ENCODE peak calls at places on chromosomes 11 and 22, in four cellular contexts. One of them, this sample, is unnamed.

GRCh38 chr11:134131628-134132244 is 62.9 kb downstream of the JAM3 start:
- DNase-seq in H1: no peak
- DNase-seq in K562: no peak
- DNase-seq in HepG2: no peak
- DNase-seq in this sample: no peak

GRCh38 chr11:95108671-95109551 is 19.3 kb downstream of the ENDOD1 start:
- DNase-seq in H1: no peak
- DNase-seq in K562: peak; percentile 70
- DNase-seq in HepG2: no peak
- DNase-seq in this sample: no peak

GRCh38 chr11:77147668-77148321 is 19.7 kb downstream of the MYO7A start:
- DNase-seq in H1: peak; percentile 79
- DNase-seq in K562: peak; percentile 93
- DNase-seq in HepG2: no peak
- DNase-seq in this sample: no peak

GRCh38 chr11:66002648-66003225 is 434 bp downstream of the BANF1 start:
- DNase-seq in H1: no peak
- DNase-seq in K562: peak; percentile 93
- DNase-seq in HepG2: peak; percentile 45
- DNase-seq in this sample: no peak

GRCh38 chr22:49548356-49549202 is 279.1 kb downstream of the BRD1 start:
- DNase-seq in H1: peak; percentile 76
- DNase-seq in K562: no peak
- DNase-seq in HepG2: peak; percentile 31
- DNase-seq in this sample: no peak

GRCh38 chr11:6843670-6844069 is 1.8 kb upstream of the OR10A5 start:
- DNase-seq in H1: no peak
- DNase-seq in K562: no peak
- DNase-seq in HepG2: no peak
- DNase-seq in this sample: no peak

GRCh38 chr22:31088233-31088986 is 7.3 kb downstream of the SMTN start:
- DNase-seq in H1: no peak
- DNase-seq in K562: no peak
- DNase-seq in HepG2: no peak
- DNase-seq in this sample: no peak

GRCh38 chr22:29080061-29080975 is 7.5 kb downstream of the KREMEN1 start:
- DNase-seq in H1: no peak
- DNase-seq in K562: no peak
- DNase-seq in HepG2: no peak
- DNase-seq in this sample: no peak

GRCh38 chr11:125404136-125404810 is 91.8 kb downstream of the FEZ1 start:
- DNase-seq in H1: peak; percentile 68
- DNase-seq in K562: no peak
- DNase-seq in HepG2: no peak
- DNase-seq in this sample: no peak

GRCh38 chr11:23729088-23729487 is 767.8 kb upstream of the LUZP2 start:
- DNase-seq in H1: no peak
- DNase-seq in K562: no peak
- DNase-seq in HepG2: no peak
- DNase-seq in this sample: no peak

GRCh38 chr11:123216249-123216648 is 21.2 kb upstream of the CLMP start:
- DNase-seq in H1: no peak
- DNase-seq in K562: no peak
- DNase-seq in HepG2: no peak
- DNase-seq in this sample: no peak

GRCh38 chr11:64266339-64266738 is 15.0 kb downstream of the PLCB3 start:
- DNase-seq in H1: no peak
- DNase-seq in K562: no peak
- DNase-seq in HepG2: no peak
- DNase-seq in this sample: no peak

GRCh38 chr11:16605971-16606783 is 132.3 kb upstream of the C11orf58 start:
- DNase-seq in H1: peak; percentile 93
- DNase-seq in K562: peak; percentile 76
- DNase-seq in HepG2: peak; percentile 75
- DNase-seq in this sample: peak; percentile 21

GRCh38 chr22:19223617-19224016 is 45.1 kb upstream of the SLC25A1 start:
- DNase-seq in H1: no peak
- DNase-seq in K562: no peak
- DNase-seq in HepG2: no peak
- DNase-seq in this sample: no peak

GRCh38 chr22:36569999-36570398 is 41.0 kb upstream of the EIF3D start:
- DNase-seq in H1: peak; percentile 79
- DNase-seq in K562: peak; percentile 15
- DNase-seq in HepG2: peak; percentile 18
- DNase-seq in this sample: no peak

GRCh38 chr11:68127791-68128681 is 6.8 kb upstream of the CHKA start:
- DNase-seq in H1: peak; percentile 96
- DNase-seq in K562: peak; percentile 95
- DNase-seq in HepG2: peak; percentile 90
- DNase-seq in this sample: no peak

GRCh38 chr11:86706341-86707131 is 34.1 kb upstream of the ME3 start:
- DNase-seq in H1: no peak
- DNase-seq in K562: no peak
- DNase-seq in HepG2: peak; percentile 77
- DNase-seq in this sample: no peak

GRCh38 chr22:48663297-48663696 is 1164.4 kb downstream of the BRD1 start:
- DNase-seq in H1: no peak
- DNase-seq in K562: peak; percentile 55
- DNase-seq in HepG2: peak; percentile 44
- DNase-seq in this sample: no peak

GRCh38 chr11:3178349-3178748 is 13.2 kb upstream of the OSBPL5 start:
- DNase-seq in H1: no peak
- DNase-seq in K562: no peak
- DNase-seq in HepG2: no peak
- DNase-seq in this sample: no peak

GRCh38 chr11:56271092-56271491 is 2.9 kb upstream of the OR5T1 start:
- DNase-seq in H1: no peak
- DNase-seq in K562: no peak
- DNase-seq in HepG2: no peak
- DNase-seq in this sample: no peak

GRCh38 chr11:62370743-62371440 is 33.6 kb downstream of the ASRGL1 start:
- DNase-seq in H1: no peak
- DNase-seq in K562: no peak
- DNase-seq in HepG2: no peak
- DNase-seq in this sample: no peak

GRCh38 chr11:78339945-78340344 is 77.7 kb downstream of the GAB2 start:
- DNase-seq in H1: no peak
- DNase-seq in K562: no peak
- DNase-seq in HepG2: no peak
- DNase-seq in this sample: no peak

GRCh38 chr22:43110444-43110926 is at the start of gene BIK:
- DNase-seq in H1: no peak
- DNase-seq in K562: peak; percentile 71
- DNase-seq in HepG2: peak; percentile 51
- DNase-seq in this sample: no peak

GRCh38 chr22:43109511-43109910 is 1.0 kb upstream of the BIK start:
- DNase-seq in H1: no peak
- DNase-seq in K562: no peak
- DNase-seq in HepG2: no peak
- DNase-seq in this sample: no peak

GRCh38 chr22:43109921-43110443 is 568 bp upstream of the BIK start:
- DNase-seq in H1: peak; percentile 70
- DNase-seq in K562: peak; percentile 25
- DNase-seq in HepG2: no peak
- DNase-seq in this sample: no peak

GRCh38 chr22:43113516-43114251 is 3.1 kb downstream of the BIK start:
- DNase-seq in H1: no peak
- DNase-seq in K562: no peak
- DNase-seq in HepG2: peak; percentile 24
- DNase-seq in this sample: no peak

DNA sequence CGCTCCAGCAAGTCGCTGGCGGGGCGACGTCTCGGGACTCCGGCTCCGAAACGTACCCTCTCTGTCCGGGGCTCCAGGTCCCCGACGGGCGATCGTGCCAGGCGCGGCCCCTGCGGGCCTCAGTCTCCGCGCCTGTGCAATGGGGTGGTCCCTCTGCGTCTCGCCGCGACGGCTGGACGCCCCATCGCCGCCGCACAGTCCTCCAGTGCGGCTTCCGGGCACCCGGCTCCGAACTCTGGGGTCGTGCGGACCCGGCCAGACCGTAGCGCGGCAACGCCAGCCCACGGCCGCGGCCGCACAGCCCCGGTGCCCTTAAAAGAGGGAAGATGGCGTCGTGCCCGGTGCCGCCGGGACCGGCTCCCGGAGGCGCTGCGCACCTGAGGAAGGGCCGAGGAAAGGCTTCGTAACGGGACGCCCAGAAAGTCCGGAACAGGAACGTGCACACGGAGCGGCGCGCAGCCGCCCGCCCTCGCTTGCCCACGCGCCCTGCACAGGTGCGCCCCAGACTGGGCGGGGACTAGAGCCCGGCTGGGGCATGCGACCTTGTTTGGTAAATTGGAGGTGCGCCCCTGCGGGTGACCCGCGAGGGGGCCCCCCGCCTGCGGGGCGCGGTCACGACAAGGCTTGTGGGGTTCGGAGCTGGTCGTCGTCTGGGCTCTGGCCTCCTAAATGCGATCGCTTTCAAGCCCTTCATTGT is 525 bp downstream of the BIK start:
- DNase-seq in H1: peak; percentile 75
- DNase-seq in K562: peak; percentile 15
- DNase-seq in HepG2: no peak
- DNase-seq in this sample: no peak
- TF ChIP-seq EZH2 in H1: peak; percentile 57
- TF ChIP-seq EZH2 in K562: no peak
- TF ChIP-seq EZH2 in HepG2: no peak
- TF ChIP-seq EZH2 in this sample: no peak

GRCh38 chr11:110093407-110094297 is 460 bp downstream of the ZC3H12C start:
- DNase-seq in H1: peak; percentile 74
- DNase-seq in K562: peak; percentile 31
- DNase-seq in HepG2: peak; percentile 11
- DNase-seq in this sample: no peak
- TF ChIP-seq RFX5 in H1: no peak
- TF ChIP-seq RFX5 in K562: no peak
- TF ChIP-seq RFX5 in HepG2: no peak
- TF ChIP-seq RFX5 in this sample: no peak

GRCh38 chr11:2142300-2142759 is 3.1 kb upstream of the IGF2 start:
- DNase-seq in H1: no peak
- DNase-seq in K562: no peak
- DNase-seq in HepG2: no peak
- DNase-seq in this sample: no peak

GRCh38 chr11:2146051-2146450 is 6.9 kb upstream of the IGF2 start:
- DNase-seq in H1: no peak
- DNase-seq in K562: no peak
- DNase-seq in HepG2: no peak
- DNase-seq in this sample: no peak

GRCh38 chr11:2144549-2145220 is 5.5 kb upstream of the IGF2 start:
- DNase-seq in H1: no peak
- DNase-seq in K562: no peak
- DNase-seq in HepG2: no peak
- DNase-seq in this sample: no peak

GRCh38 chr11:2142762-2143202 is 3.6 kb upstream of the IGF2 start:
- DNase-seq in H1: no peak
- DNase-seq in K562: no peak
- DNase-seq in HepG2: no peak
- DNase-seq in this sample: peak; percentile 8

GRCh38 chr11:2143652-2144548 is 4.7 kb upstream of the IGF2 start:
- DNase-seq in H1: no peak
- DNase-seq in K562: no peak
- DNase-seq in HepG2: no peak
- DNase-seq in this sample: no peak
- TF ChIP-seq EZH2 in H1: peak; percentile 97
- TF ChIP-seq EZH2 in K562: no peak
- TF ChIP-seq EZH2 in HepG2: peak; percentile 86
- TF ChIP-seq EZH2 in this sample: no peak

GRCh38 chr11:102396708-102397563 is 49.9 kb downstream of the BIRC2 start:
- DNase-seq in H1: no peak
- DNase-seq in K562: no peak
- DNase-seq in HepG2: no peak
- DNase-seq in this sample: no peak
- TF ChIP-seq RFX5 in H1: no peak
- TF ChIP-seq RFX5 in K562: no peak
- TF ChIP-seq RFX5 in HepG2: no peak
- TF ChIP-seq RFX5 in this sample: no peak

GRCh38 chr11:21560466-21560975 is 632.4 kb upstream of the ANO5 start:
- DNase-seq in H1: no peak
- DNase-seq in K562: no peak
- DNase-seq in HepG2: no peak
- DNase-seq in this sample: no peak

GRCh38 chr11:21552910-21553309 is 640.0 kb upstream of the ANO5 start:
- DNase-seq in H1: no peak
- DNase-seq in K562: no peak
- DNase-seq in HepG2: no peak
- DNase-seq in this sample: no peak

GRCh38 chr11:21561589-21561988 is 631.3 kb upstream of the ANO5 start:
- DNase-seq in H1: no peak
- DNase-seq in K562: no peak
- DNase-seq in HepG2: no peak
- DNase-seq in this sample: no peak

GRCh38 chr11:21554284-21554683 is 638.6 kb upstream of the ANO5 start:
- DNase-seq in H1: no peak
- DNase-seq in K562: no peak
- DNase-seq in HepG2: no peak
- DNase-seq in this sample: no peak

GRCh38 chr11:21556936-21557335 is 635.9 kb upstream of the ANO5 start:
- DNase-seq in H1: no peak
- DNase-seq in K562: no peak
- DNase-seq in HepG2: no peak
- DNase-seq in this sample: no peak
- TF ChIP-seq EZH2 in H1: no peak
- TF ChIP-seq EZH2 in K562: no peak
- TF ChIP-seq EZH2 in HepG2: no peak
- TF ChIP-seq EZH2 in this sample: no peak

This sample was measured in GM12878.